ENCODE peak calls at places on chromosomes 7 and 10, in eight cellular contexts. One of them, this sample, is unnamed.

GRCh38 chr10:14549496-14549895 is 218.8 kb upstream of the FRMD4A start:
- DNase-seq in activated naive CD8-positive, alpha-beta T cell treated with anti-CD3 and anti-CD28 coated beads for 36 hours: no peak
- DNase-seq in WTC11: no peak
- DNase-seq in non-pigmented ciliary epithelial cell: no peak
- DNase-seq in NCI-H345: no peak
- DNase-seq in SK-N-SH: no peak
- DNase-seq in AG04449: no peak
- DNase-seq in amniotic stem cell: no peak
- DNase-seq in this sample: no peak

GRCh38 chr10:121702351-121703320 is 104.4 kb upstream of the FGFR2 start:
- DNase-seq in AG04449: peak; percentile 55
- DNase-seq in NCI-H345: no peak
- DNase-seq in amniotic stem cell: no peak
- DNase-seq in SK-N-SH: no peak
- DNase-seq in WTC11: no peak
- DNase-seq in non-pigmented ciliary epithelial cell: peak; percentile 60
- DNase-seq in activated naive CD8-positive, alpha-beta T cell treated with anti-CD3 and anti-CD28 coated beads for 36 hours: no peak
- DNase-seq in this sample: no peak

GRCh38 chr10:121747163-121747775 is 149.0 kb upstream of the FGFR2 start:
- DNase-seq in SK-N-SH: no peak
- DNase-seq in amniotic stem cell: no peak
- DNase-seq in activated naive CD8-positive, alpha-beta T cell treated with anti-CD3 and anti-CD28 coated beads for 36 hours: no peak
- DNase-seq in non-pigmented ciliary epithelial cell: no peak
- DNase-seq in NCI-H345: no peak
- DNase-seq in AG04449: no peak
- DNase-seq in WTC11: no peak
- DNase-seq in this sample: no peak

GRCh38 chr7:93231264-93231663 is 902 bp upstream of the VPS50 start:
- DNase-seq in non-pigmented ciliary epithelial cell: no peak
- DNase-seq in NCI-H345: no peak
- DNase-seq in amniotic stem cell: no peak
- DNase-seq in WTC11: no peak
- DNase-seq in activated naive CD8-positive, alpha-beta T cell treated with anti-CD3 and anti-CD28 coated beads for 36 hours: no peak
- DNase-seq in AG04449: no peak
- DNase-seq in SK-N-SH: no peak
- DNase-seq in this sample: peak; percentile 25

GRCh38 chr10:5876181-5876768 is 13.4 kb downstream of the ANKRD16 start:
- DNase-seq in SK-N-SH: peak; percentile 71
- DNase-seq in AG04449: peak; percentile 90
- DNase-seq in activated naive CD8-positive, alpha-beta T cell treated with anti-CD3 and anti-CD28 coated beads for 36 hours: no peak
- DNase-seq in WTC11: no peak
- DNase-seq in NCI-H345: no peak
- DNase-seq in non-pigmented ciliary epithelial cell: peak; percentile 45
- DNase-seq in amniotic stem cell: peak; percentile 65
- DNase-seq in this sample: no peak

GRCh38 chr10:91652364-91652763 is 19.5 kb upstream of the PPP1R3C start:
- DNase-seq in AG04449: peak; percentile 100
- DNase-seq in WTC11: no peak
- DNase-seq in SK-N-SH: no peak
- DNase-seq in amniotic stem cell: peak; percentile 77
- DNase-seq in NCI-H345: no peak
- DNase-seq in non-pigmented ciliary epithelial cell: peak; percentile 94
- DNase-seq in activated naive CD8-positive, alpha-beta T cell treated with anti-CD3 and anti-CD28 coated beads for 36 hours: no peak
- DNase-seq in this sample: no peak

GRCh38 chr7:94043299-94043698 is 39.1 kb upstream of the BET1 start:
- DNase-seq in AG04449: no peak
- DNase-seq in non-pigmented ciliary epithelial cell: no peak
- DNase-seq in amniotic stem cell: no peak
- DNase-seq in WTC11: no peak
- DNase-seq in NCI-H345: no peak
- DNase-seq in activated naive CD8-positive, alpha-beta T cell treated with anti-CD3 and anti-CD28 coated beads for 36 hours: no peak
- DNase-seq in SK-N-SH: no peak
- DNase-seq in this sample: no peak

GRCh38 chr7:27091125-27091524 is 4.7 kb downstream of the HOXA1 start:
- DNase-seq in AG04449: no peak
- DNase-seq in NCI-H345: peak; percentile 37
- DNase-seq in WTC11: no peak
- DNase-seq in SK-N-SH: no peak
- DNase-seq in activated naive CD8-positive, alpha-beta T cell treated with anti-CD3 and anti-CD28 coated beads for 36 hours: no peak
- DNase-seq in non-pigmented ciliary epithelial cell: no peak
- DNase-seq in amniotic stem cell: no peak
- DNase-seq in this sample: no peak

GRCh38 chr10:129796611-129797420 is 167.3 kb downstream of the EBF3 start:
- DNase-seq in SK-N-SH: peak; percentile 55
- DNase-seq in AG04449: no peak
- DNase-seq in activated naive CD8-positive, alpha-beta T cell treated with anti-CD3 and anti-CD28 coated beads for 36 hours: no peak
- DNase-seq in WTC11: no peak
- DNase-seq in non-pigmented ciliary epithelial cell: no peak
- DNase-seq in amniotic stem cell: no peak
- DNase-seq in NCI-H345: no peak
- DNase-seq in this sample: no peak

GRCh38 chr7:22549667-22550513 is 49.9 kb upstream of the STEAP1B start:
- DNase-seq in amniotic stem cell: no peak
- DNase-seq in SK-N-SH: peak; percentile 73
- DNase-seq in AG04449: no peak
- DNase-seq in NCI-H345: peak; percentile 91
- DNase-seq in non-pigmented ciliary epithelial cell: no peak
- DNase-seq in WTC11: peak; percentile 90
- DNase-seq in activated naive CD8-positive, alpha-beta T cell treated with anti-CD3 and anti-CD28 coated beads for 36 hours: peak; percentile 45
- DNase-seq in this sample: peak; percentile 55

GRCh38 chr10:119496282-119496681 is 46.2 kb downstream of the RGS10 start:
- DNase-seq in amniotic stem cell: no peak
- DNase-seq in SK-N-SH: no peak
- DNase-seq in activated naive CD8-positive, alpha-beta T cell treated with anti-CD3 and anti-CD28 coated beads for 36 hours: peak; percentile 85
- DNase-seq in WTC11: no peak
- DNase-seq in NCI-H345: no peak
- DNase-seq in non-pigmented ciliary epithelial cell: no peak
- DNase-seq in AG04449: no peak
- DNase-seq in this sample: no peak

GRCh38 chr10:17425584-17426262 is 28.7 kb downstream of the ST8SIA6 start:
- DNase-seq in NCI-H345: no peak
- DNase-seq in SK-N-SH: no peak
- DNase-seq in non-pigmented ciliary epithelial cell: no peak
- DNase-seq in amniotic stem cell: no peak
- DNase-seq in AG04449: no peak
- DNase-seq in WTC11: no peak
- DNase-seq in activated naive CD8-positive, alpha-beta T cell treated with anti-CD3 and anti-CD28 coated beads for 36 hours: no peak
- DNase-seq in this sample: no peak

GRCh38 chr10:124221356-124222297 is 128.2 kb upstream of the CHST15 start:
- DNase-seq in NCI-H345: no peak
- DNase-seq in non-pigmented ciliary epithelial cell: no peak
- DNase-seq in AG04449: no peak
- DNase-seq in WTC11: no peak
- DNase-seq in SK-N-SH: peak; percentile 77
- DNase-seq in amniotic stem cell: no peak
- DNase-seq in activated naive CD8-positive, alpha-beta T cell treated with anti-CD3 and anti-CD28 coated beads for 36 hours: no peak
- DNase-seq in this sample: peak; percentile 72

This sample was measured in RPMI8226.